ENCODE peak calls at places on chromosomes 13 and 19, in nine cellular contexts. E is OCI-LY7, J is K562, T is IMR-90, O is SK-N-SH, A is neural progenitor cell, R is MM.1S, W is H9, S is GM23338. X is an unnamed sample.

GRCh38 chr13:49938921-49939320 is 2.8 kb upstream of the SPRYD7 start:
- DNase-seq in O (no peak), S (no peak), A (no peak), T (no peak), W (no peak), J (no peak), E (no peak), R (no peak), X (no peak)

GRCh38 chr13:33744589-33745369 is 73.2 kb upstream of the RFC3 start:
- DNase-seq in T (no peak), S (no peak), A (no peak), J (no peak), W (no peak), E (peak; percentile 65), O (no peak), R (no peak), X (peak; percentile 13)

GRCh38 chr13:97856001-97856675 is 97.3 kb upstream of the IPO5 start:
- DNase-seq in W (no peak), O (peak; percentile 46), A (peak; percentile 76), J (no peak), T (no peak), R (no peak), S (peak; percentile 45), E (no peak), X (peak; percentile 27)

GRCh38 chr13:30618186-30618937 is 642 bp downstream of the USPL1 start:
- DNase-seq in S (no peak), W (no peak), R (peak; percentile 12), A (peak; percentile 15), J (no peak), E (peak; percentile 52), O (no peak), T (no peak), X (peak; percentile 50)

GRCh38 chr13:95338905-95339304 is 37.7 kb upstream of the ABCC4 start:
- DNase-seq in E (no peak), R (no peak), W (no peak), T (no peak), A (no peak), J (no peak), O (no peak), S (no peak), X (no peak)

GRCh38 chr13:20128459-20128927 is 32.4 kb downstream of the GJA3 start:
- DNase-seq in T (no peak), A (peak; percentile 51), S (no peak), W (peak; percentile 45), J (no peak), O (peak; percentile 50), E (no peak), R (no peak), X (no peak)

GRCh38 chr13:40758811-40759210 is 12.2 kb downstream of the MRPS31 start:
- DNase-seq in E (peak; percentile 77), W (no peak), S (no peak), A (no peak), J (no peak), O (no peak), T (peak; percentile 6), R (peak; percentile 55), X (no peak)

GRCh38 chr13:76223999-76224398 is 587.9 kb downstream of the LMO7 start:
- DNase-seq in J (no peak), T (no peak), W (no peak), E (no peak), O (no peak), A (no peak), S (no peak), R (no peak), X (no peak)

GRCh38 chr19:38394488-38394887 is 6.0 kb downstream of the SPRED3 start:
- DNase-seq in R (no peak), J (no peak), T (no peak), W (peak; percentile 98), O (no peak), A (peak; percentile 86), S (peak; percentile 99), E (peak; percentile 24), X (peak; percentile 37)

GRCh38 chr19:41265376-41266153 is 1.4 kb downstream of the HNRNPUL1 start:
- DNase-seq in T (peak; percentile 37), E (peak; percentile 17), W (no peak), A (peak; percentile 26), R (peak; percentile 10), O (peak; percentile 27), S (peak; percentile 11), J (peak; percentile 20), X (peak; percentile 63)

GRCh38 chr19:18710186-18710585 is 26.7 kb downstream of the CRTC1 start:
- DNase-seq in T (no peak), J (no peak), E (no peak), R (no peak), A (no peak), W (no peak), S (no peak), O (peak; percentile 55), X (no peak)
- H4K20me1 ChIP-seq in T (peaks cover 36% of the 10 kb centered on the region), J (peaks cover 31% of the 10 kb centered on the region), E (no peaks in the 10 kb centered on the region), R (no peaks in the 10 kb centered on the region), A (peaks cover 39% of the 10 kb centered on the region), W (peaks cover 6% of the 10 kb centered on the region), S (peaks cover 23% of the 10 kb centered on the region), O (peaks cover 34% of the 10 kb centered on the region), X (no peaks in the 10 kb centered on the region)

DNA sequence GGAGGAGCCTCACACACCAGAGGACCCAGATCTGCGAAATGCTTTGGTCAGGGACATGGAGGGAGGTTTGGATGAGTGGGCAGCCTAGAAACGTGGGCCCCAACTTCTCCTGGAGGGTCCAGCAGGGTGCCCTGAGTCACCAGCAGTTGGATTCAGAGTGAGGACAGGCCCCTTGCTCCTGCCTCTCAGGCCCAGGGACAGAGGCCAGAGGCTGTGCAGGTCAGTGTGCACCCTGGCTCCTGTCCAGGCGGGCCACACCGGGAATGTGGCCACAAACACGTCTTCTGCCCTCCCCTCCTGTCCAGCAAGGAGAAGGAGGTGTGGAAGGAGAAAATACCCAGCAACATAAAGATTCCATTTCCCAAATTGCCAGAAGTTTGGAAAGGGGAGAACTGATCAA is 19.4 kb downstream of the IRS2 start:
- DNase-seq in J (no peak), A (no peak), T (no peak), W (no peak), R (no peak), O (no peak), E (no peak), S (no peak), X (no peak)
- H4K20me1 ChIP-seq in J (peaks cover 3% of the 10 kb centered on the region), A (peaks cover 37% of the 10 kb centered on the region), T (peaks cover 38% of the 10 kb centered on the region), W (no peaks in the 10 kb centered on the region), R (no peaks in the 10 kb centered on the region), O (peaks cover 79% of the 10 kb centered on the region), E (no peaks in the 10 kb centered on the region), S (peaks cover 28% of the 10 kb centered on the region), X (peaks cover 8% of the 10 kb centered on the region)

DNA sequence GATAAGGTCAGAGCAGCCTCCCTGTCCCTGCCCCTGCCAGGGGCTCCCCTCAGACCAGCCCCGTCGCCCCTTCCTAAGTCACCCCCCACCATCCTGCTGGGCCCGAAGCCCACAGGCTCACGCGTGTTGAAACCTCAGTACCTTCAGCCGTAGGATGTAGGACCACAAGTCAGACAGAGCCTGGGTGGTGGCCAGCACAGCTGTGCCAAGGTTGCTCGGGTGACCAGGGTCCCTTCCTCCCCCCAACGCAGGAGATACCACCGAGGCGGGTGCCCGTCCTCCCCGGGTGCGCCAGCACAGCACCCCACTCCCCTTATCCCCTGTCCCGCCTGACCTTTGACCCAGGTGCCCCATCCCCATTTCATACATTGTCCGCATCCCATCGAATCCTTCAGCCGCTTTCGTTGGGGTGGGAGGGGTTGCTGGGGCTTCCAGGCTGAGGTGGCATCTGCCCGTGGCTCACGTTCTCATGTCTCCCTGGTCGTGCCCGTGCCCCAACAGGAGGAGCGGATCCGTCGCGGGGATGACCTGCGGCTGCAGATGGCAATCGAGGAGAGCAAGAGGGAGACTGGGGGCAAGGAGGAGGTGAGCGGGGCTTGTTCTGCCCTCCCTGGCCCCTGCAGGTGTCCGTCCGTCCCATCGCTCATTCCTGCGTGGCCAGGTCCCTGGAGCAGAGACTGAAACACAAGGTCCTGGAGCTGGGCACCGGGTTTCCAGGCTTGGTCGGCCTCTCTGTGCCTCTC is 14.5 kb downstream of the EPN1 start:
- DNase-seq in W (no peak), J (no peak), T (no peak), E (no peak), O (no peak), R (no peak), S (no peak), A (no peak), X (no peak)
- H4K20me1 ChIP-seq in W (no peaks in the 10 kb centered on the region), J (peaks cover 32% of the 10 kb centered on the region), T (peaks cover 38% of the 10 kb centered on the region), E (no peaks in the 10 kb centered on the region), O (peaks cover 35% of the 10 kb centered on the region), R (no peaks in the 10 kb centered on the region), S (no peaks in the 10 kb centered on the region), A (peaks cover 12% of the 10 kb centered on the region), X (no peaks in the 10 kb centered on the region)

GRCh38 chr19:46928951-46929350 is 68.2 kb downstream of the ARHGAP35 start:
- DNase-seq in E (no peak), R (no peak), S (peak; percentile 30), J (no peak), W (no peak), T (peak; percentile 27), A (no peak), O (no peak), X (peak; percentile 45)

GRCh38 chr19:46931197-46931596 is 70.4 kb downstream of the ARHGAP35 start:
- DNase-seq in R (no peak), J (no peak), E (no peak), W (no peak), T (no peak), A (no peak), O (no peak), S (no peak), X (no peak)

GRCh38 chr19:46935066-46935663 is 74.4 kb downstream of the ARHGAP35 start:
- DNase-seq in S (no peak), E (peak; percentile 43), J (no peak), A (no peak), R (no peak), T (peak; percentile 18), O (no peak), W (no peak), X (no peak)

GRCh38 chr19:46927893-46928292 is 67.1 kb downstream of the ARHGAP35 start:
- DNase-seq in E (no peak), O (no peak), A (no peak), W (no peak), T (no peak), R (peak; percentile 19), J (no peak), S (no peak), X (no peak)

DNA sequence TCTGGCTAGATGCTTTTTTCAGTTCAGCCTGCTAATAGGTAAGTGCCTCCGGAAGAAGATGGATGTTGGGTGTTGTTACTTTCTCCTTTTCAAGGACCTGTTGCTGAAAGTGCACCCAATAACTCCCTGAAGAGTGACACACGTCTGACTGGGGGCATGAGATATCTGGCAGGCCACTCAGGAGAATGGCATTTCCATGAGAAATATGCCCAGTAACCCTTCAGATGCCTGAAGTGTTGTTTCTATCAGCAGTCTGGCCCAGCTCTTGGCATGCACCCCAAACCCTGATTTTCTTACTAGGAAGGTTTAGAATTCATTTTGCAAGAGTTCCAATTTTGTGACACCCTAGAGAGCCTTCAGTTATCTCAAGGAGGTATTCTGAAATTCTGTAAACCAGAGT is 71.5 kb downstream of the ARHGAP35 start:
- DNase-seq in E (no peak), S (no peak), J (no peak), W (no peak), R (no peak), A (no peak), T (peak; percentile 62), O (no peak), X (peak; percentile 53)
- H4K20me1 ChIP-seq in E (peaks cover 9% of the 10 kb centered on the region), S (peaks cover 18% of the 10 kb centered on the region), J (no peaks in the 10 kb centered on the region), W (no peaks in the 10 kb centered on the region), R (no peaks in the 10 kb centered on the region), A (peaks cover 87% of the 10 kb centered on the region), T (peaks cover 74% of the 10 kb centered on the region), O (peaks cover 81% of the 10 kb centered on the region), X (no peaks in the 10 kb centered on the region)